ENCODE peak calls at places on chromosome 19, in nine cellular contexts. G is tibial artery, V is psoas muscle, D is HFF-Myc, S is ascending aorta, F is K562, H is AG10803, R is aorta, J is BE2C. Z is an unnamed sample.

GRCh38 chr19:47615714-47616113 is 6.8 kb downstream of the BICRA start:
- DNase-seq in G (no peak), V (no peak), D (no peak), S (no peak), F (no peak), H (no peak), R (no peak), J (no peak), Z (no peak)

GRCh38 chr19:5313307-5313706 is 27.3 kb downstream of the PTPRS start:
- DNase-seq in G (no peak), V (no peak), D (no peak), S (no peak), F (no peak), H (no peak), R (no peak), J (peak), Z (no peak)

GRCh38 chr19:35879770-35880317 is 11.5 kb downstream of the APLP1 start:
- DNase-seq in G (peak), V (peak), D (peak), S (peak), F (peak), H (peak), R (peak), J (peak), Z (peak)

GRCh38 chr19:41871573-41872383 is 5.3 kb upstream of the CD79A start:
- DNase-seq in G (no peak), V (peak), D (no peak), S (no peak), F (no peak), H (no peak), R (no peak), J (no peak), Z (no peak)

GRCh38 chr19:30669329-30670010 is 297.3 kb downstream of the ZNF536 start:
- DNase-seq in G (peak), V (peak), D (no peak), S (peak), F (peak), H (peak), R (no peak), J (peak), Z (no peak)

GRCh38 chr19:13011653-13012389 is 16.5 kb downstream of the NFIX start:
- DNase-seq in G (no peak), V (peak), D (no peak), S (peak), F (no peak), H (no peak), R (no peak), J (no peak), Z (no peak)

GRCh38 chr19:35533822-35534521 is 716 bp downstream of the GAPDHS start:
- DNase-seq in G (no peak), V (peak), D (no peak), S (no peak), F (no peak), H (peak), R (peak), J (no peak), Z (no peak)

GRCh38 chr19:5250127-5250659 is 90.4 kb downstream of the PTPRS start:
- DNase-seq in G (peak), V (peak), D (no peak), S (peak), F (no peak), H (no peak), R (peak), J (no peak), Z (no peak)

DNA sequence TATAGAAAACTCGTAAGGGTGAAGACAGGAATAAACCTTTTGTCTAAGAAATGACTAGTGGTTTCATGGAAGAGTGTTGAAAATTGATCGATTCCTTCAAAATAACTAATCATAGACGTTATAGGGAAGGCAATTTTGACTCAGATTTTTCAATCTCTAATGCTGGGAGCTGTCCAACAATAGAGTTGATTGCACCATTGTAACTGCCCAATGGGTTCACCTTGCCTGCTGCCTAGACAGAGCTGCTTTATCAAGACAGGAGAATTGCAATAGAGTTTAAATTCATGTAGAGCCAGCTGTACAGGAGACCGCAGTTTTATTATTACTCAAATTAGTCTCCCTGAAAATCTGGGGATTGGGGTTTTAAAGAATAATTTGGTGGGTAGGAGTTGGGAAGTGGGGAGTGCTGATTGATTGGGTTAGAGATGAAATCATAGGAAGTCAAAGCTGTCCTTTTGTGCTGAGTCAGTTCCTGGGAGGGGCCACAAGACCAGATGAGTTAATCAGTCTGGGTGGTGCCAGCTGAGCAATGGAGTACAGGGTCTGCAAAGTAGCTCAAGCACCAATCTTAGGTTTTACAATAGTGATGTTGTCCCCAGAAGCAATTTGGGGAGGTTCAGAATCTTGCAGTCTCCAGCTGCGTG is 16.8 kb upstream of the ADGRE2 start:
- DNase-seq in G (no peak), V (no peak), D (no peak), S (no peak), F (no peak), H (no peak), R (no peak), J (no peak), Z (no peak)
- H3K4me3 ChIP-seq in G (no peak), V (no peak), D (no peak), S (no peak), F (no peak), H (no peak), R (no peak), J (no peak), Z (no peak)

GRCh38 chr19:15430526-15431120 is 11.8 kb upstream of the AKAP8L start:
- DNase-seq in G (no peak), V (peak), D (no peak), S (no peak), F (no peak), H (no peak), R (no peak), J (no peak), Z (no peak)
- H3K4me3 ChIP-seq in G (peak), V (peak), D (peak), S (no peak), F (no peak), H (peak), R (no peak), J (peak), Z (no peak)

GRCh38 chr19:33375760-33376159 is 2.3 kb downstream of the CEBPG start:
- DNase-seq in G (no peak), V (no peak), D (no peak), S (peak), F (no peak), H (peak), R (no peak), J (no peak), Z (no peak)
- H3K4me3 ChIP-seq in G (no peak), V (peak), D (no peak), S (no peak), F (no peak), H (peak), R (no peak), J (peak), Z (peak)

GRCh38 chr19:1671716-1672037 is 19.3 kb upstream of the TCF3 start:
- DNase-seq in G (no peak), V (no peak), D (no peak), S (no peak), F (no peak), H (no peak), R (no peak), J (peak), Z (no peak)

GRCh38 chr19:1672038-1672768 is 19.8 kb upstream of the TCF3 start:
- DNase-seq in G (no peak), V (no peak), D (no peak), S (no peak), F (peak), H (peak), R (no peak), J (peak), Z (no peak)

GRCh38 chr19:1668048-1668338 is 15.6 kb upstream of the TCF3 start:
- DNase-seq in G (no peak), V (no peak), D (no peak), S (no peak), F (no peak), H (no peak), R (no peak), J (no peak), Z (no peak)

GRCh38 chr19:1665565-1666047 is 13.2 kb upstream of the TCF3 start:
- DNase-seq in G (no peak), V (no peak), D (no peak), S (no peak), F (peak), H (no peak), R (no peak), J (peak), Z (no peak)

GRCh38 chr19:1668339-1669123 is 16.1 kb upstream of the TCF3 start:
- DNase-seq in G (no peak), V (peak), D (no peak), S (no peak), F (no peak), H (no peak), R (no peak), J (peak), Z (no peak)
- H3K4me3 ChIP-seq in G (no peak), V (no peak), D (no peak), S (no peak), F (no peak), H (no peak), R (no peak), J (no peak), Z (no peak)

DNA sequence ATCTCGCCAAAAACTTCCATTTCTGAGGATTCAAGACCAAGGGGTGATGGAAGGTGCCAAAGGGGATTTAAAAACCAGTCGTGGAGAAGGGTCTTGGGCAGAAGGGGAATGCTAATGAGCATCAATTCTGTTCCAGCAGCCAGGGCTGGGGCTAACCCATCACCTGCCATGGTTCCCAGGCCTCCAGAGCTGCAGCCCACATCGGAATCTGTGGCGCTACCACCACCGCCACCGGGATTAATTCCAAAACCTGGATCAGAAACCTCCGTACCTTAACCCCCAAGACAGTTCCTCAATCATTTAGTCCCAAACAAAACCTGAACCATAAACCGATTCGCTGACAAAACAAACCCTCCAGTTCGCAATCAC is 591 bp downstream of the ZNF615 start:
- DNase-seq in G (no peak), V (no peak), D (no peak), S (no peak), F (no peak), H (peak), R (no peak), J (peak), Z (no peak)
- H3K4me3 ChIP-seq in G (peak), V (peak), D (peak), S (peak), F (peak), H (peak), R (peak), J (peak), Z (peak)

GRCh38 chr19:32404213-32404938 is 1.2 kb upstream of the DPY19L3 start:
- DNase-seq in G (no peak), V (no peak), D (no peak), S (no peak), F (no peak), H (no peak), R (no peak), J (no peak), Z (no peak)
- H3K4me3 ChIP-seq in G (peak), V (peak), D (peak), S (peak), F (peak), H (peak), R (peak), J (peak), Z (peak)

GRCh38 chr19:15196683-15197005 is 4.2 kb downstream of the NOTCH3 start:
- DNase-seq in G (no peak), V (no peak), D (no peak), S (no peak), F (no peak), H (no peak), R (no peak), J (no peak), Z (no peak)

GRCh38 chr19:15197275-15198005 is 3.4 kb downstream of the NOTCH3 start:
- DNase-seq in G (no peak), V (no peak), D (no peak), S (no peak), F (no peak), H (peak), R (no peak), J (no peak), Z (no peak)

GRCh38 chr19:15195987-15196682 is 4.7 kb downstream of the NOTCH3 start:
- DNase-seq in G (no peak), V (no peak), D (no peak), S (peak), F (no peak), H (no peak), R (no peak), J (no peak), Z (no peak)

GRCh38 chr19:15194938-15195337 is 5.9 kb downstream of the NOTCH3 start:
- DNase-seq in G (peak), V (no peak), D (no peak), S (peak), F (no peak), H (peak), R (peak), J (no peak), Z (no peak)

DNA sequence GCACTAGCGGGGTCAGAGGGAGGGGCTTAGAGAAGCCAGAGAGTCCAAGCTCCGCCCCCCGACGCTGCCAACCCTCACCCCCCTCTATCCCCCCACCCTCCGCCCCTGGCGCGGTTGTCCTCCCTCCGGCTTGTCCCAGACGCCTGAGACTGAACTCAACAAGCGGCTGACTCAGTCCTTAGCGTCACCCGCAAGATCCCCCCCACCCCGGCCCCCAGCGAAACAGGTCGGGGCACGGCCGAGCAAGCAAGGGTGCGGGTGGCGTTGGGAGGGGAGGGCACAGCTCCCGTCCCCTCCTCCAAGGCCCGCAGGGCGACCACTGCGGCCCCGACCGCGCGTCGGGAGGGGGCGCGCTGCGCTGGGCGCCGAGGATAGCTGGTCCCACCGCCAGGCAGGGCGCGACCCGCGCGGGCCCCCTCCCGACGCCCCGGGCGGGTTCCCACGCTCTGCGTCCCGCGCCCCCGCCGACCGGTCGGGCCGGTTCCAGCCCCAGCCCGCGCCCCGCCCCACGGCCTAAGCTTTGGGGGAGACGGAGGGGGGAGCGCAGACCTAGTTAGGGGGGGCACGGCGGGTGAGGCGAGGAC is 5.3 kb downstream of the NOTCH3 start:
- DNase-seq in G (peak), V (peak), D (no peak), S (peak), F (no peak), H (peak), R (peak), J (peak), Z (no peak)
- H3K4me3 ChIP-seq in G (peak), V (peak), D (no peak), S (peak), F (no peak), H (peak), R (peak), J (peak), Z (peak)

GRCh38 chr19:46349311-46349993 is 2.6 kb downstream of the PPP5C start:
- DNase-seq in G (no peak), V (no peak), D (no peak), S (no peak), F (no peak), H (no peak), R (peak), J (no peak), Z (no peak)
- H3K4me3 ChIP-seq in G (no peak), V (peak), D (peak), S (no peak), F (no peak), H (no peak), R (no peak), J (no peak), Z (no peak)

GRCh38 chr19:3621689-3622088 is 4.9 kb downstream of the CACTIN start:
- DNase-seq in G (no peak), V (no peak), D (no peak), S (no peak), F (no peak), H (no peak), R (no peak), J (no peak), Z (no peak)
- H3K4me3 ChIP-seq in G (no peak), V (no peak), D (no peak), S (no peak), F (no peak), H (no peak), R (no peak), J (no peak), Z (no peak)

Z was measured in skeletal muscle cell.